ENCODE peak calls at places on chromosomes 5 and 9, in eight cellular contexts. V is cardiac muscle cell, Z is prostate gland, J is A549, F is type B pancreatic cell, A is stomach, U is HFF-Myc, L is osteocyte. G is an unnamed sample.

GRCh38 chr5:42970636-42971559 is 69.2 kb downstream of the ANXA2R start:
- DNase-seq in V (peak; percentile 45), Z (no peak), J (no peak), F (no peak), A (no peak), U (no peak), L (no peak), G (no peak)

GRCh38 chr5:172175263-172175719 is 12.7 kb downstream of the STK10 start:
- DNase-seq in V (no peak), Z (no peak), J (no peak), F (no peak), A (peak; percentile 63), U (no peak), L (no peak), G (no peak)

GRCh38 chr9:115590016-115590415 is 472.1 kb upstream of the TNC start:
- DNase-seq in V (peak; percentile 98), Z (no peak), J (peak; percentile 12), F (no peak), A (no peak), U (peak; percentile 66), L (no peak), G (no peak)

GRCh38 chr9:4106744-4107143 is 193.1 kb downstream of the GLIS3 start:
- DNase-seq in V (peak; percentile 66), Z (no peak), J (no peak), F (no peak), A (no peak), U (no peak), L (no peak), G (no peak)

GRCh38 chr5:124126504-124127240 is 614.7 kb downstream of the CSNK1G3 start:
- DNase-seq in V (no peak), Z (no peak), J (no peak), F (no peak), A (no peak), U (no peak), L (no peak), G (no peak)

GRCh38 chr9:23851024-23851629 is 25.1 kb upstream of the ELAVL2 start:
- DNase-seq in V (no peak), Z (no peak), J (peak; percentile 12), F (peak; percentile 76), A (no peak), U (no peak), L (no peak), G (peak; percentile 73)

GRCh38 chr9:126516936-126517750 is 96.6 kb upstream of the LMX1B start:
- DNase-seq in V (peak; percentile 86), Z (no peak), J (peak; percentile 61), F (no peak), A (no peak), U (peak; percentile 57), L (no peak), G (peak; percentile 74)

GRCh38 chr9:7209051-7209450 is 451.3 kb downstream of the KDM4C start:
- DNase-seq in V (no peak), Z (no peak), J (no peak), F (no peak), A (no peak), U (no peak), L (peak; percentile 30), G (no peak)

GRCh38 chr5:40428815-40429214 is 250.9 kb upstream of the PTGER4 start:
- DNase-seq in V (no peak), Z (no peak), J (no peak), F (no peak), A (no peak), U (no peak), L (no peak), G (no peak)

GRCh38 chr5:83375049-83375710 is 96.4 kb upstream of the VCAN start:
- DNase-seq in V (peak; percentile 72), Z (no peak), J (no peak), F (no peak), A (no peak), U (no peak), L (no peak), G (no peak)

GRCh38 chr5:139901251-139901575 is 105.6 kb downstream of the PSD2 start:
- DNase-seq in V (no peak), Z (no peak), J (no peak), F (no peak), A (no peak), U (no peak), L (no peak), G (no peak)

GRCh38 chr9:111794837-111795556 is at the start of gene SHOC1:
- DNase-seq in V (no peak), Z (no peak), J (no peak), F (no peak), A (no peak), U (no peak), L (no peak), G (no peak)

GRCh38 chr9:16100596-16101091 is 547.8 kb downstream of the CCDC171 start:
- DNase-seq in V (peak; percentile 95), Z (no peak), J (no peak), F (no peak), A (no peak), U (no peak), L (no peak), G (peak; percentile 32)

GRCh38 chr9:133127340-133127981 is 6.4 kb upstream of the RALGDS start:
- DNase-seq in V (no peak), Z (peak; percentile 62), J (no peak), F (no peak), A (peak; percentile 84), U (no peak), L (no peak), G (no peak)

GRCh38 chr9:127917603-127918002 is 762 bp upstream of the ST6GALNAC4 start:
- DNase-seq in V (no peak), Z (no peak), J (no peak), F (no peak), A (no peak), U (no peak), L (no peak), G (peak; percentile 33)

GRCh38 chr5:110194191-110194590 is 504.5 kb downstream of the MAN2A1 start:
- DNase-seq in V (no peak), Z (no peak), J (no peak), F (no peak), A (no peak), U (no peak), L (no peak), G (no peak)

GRCh38 chr5:134552301-134552700 is 26.8 kb downstream of the JADE2 start:
- DNase-seq in V (peak; percentile 99), Z (no peak), J (no peak), F (no peak), A (peak; percentile 93), U (no peak), L (no peak), G (no peak)

GRCh38 chr9:97301974-97302373 is 5.5 kb upstream of the CCDC180 start:
- DNase-seq in V (no peak), Z (no peak), J (no peak), F (no peak), A (no peak), U (no peak), L (no peak), G (no peak)

GRCh38 chr9:12424243-12424642 is 268.9 kb upstream of the TYRP1 start:
- DNase-seq in V (peak; percentile 7), Z (no peak), J (no peak), F (no peak), A (no peak), U (no peak), L (no peak), G (no peak)

GRCh38 chr9:12426198-12426864 is 266.9 kb upstream of the TYRP1 start:
- DNase-seq in V (peak; percentile 35), Z (no peak), J (no peak), F (no peak), A (no peak), U (no peak), L (no peak), G (no peak)
- TF ChIP-seq CTCF in V (peak; percentile 29), Z (no peak), J (no peak), F (peak; percentile 70), A (no peak), U (no peak), L (no peak), G (peak; percentile 37)

DNA sequence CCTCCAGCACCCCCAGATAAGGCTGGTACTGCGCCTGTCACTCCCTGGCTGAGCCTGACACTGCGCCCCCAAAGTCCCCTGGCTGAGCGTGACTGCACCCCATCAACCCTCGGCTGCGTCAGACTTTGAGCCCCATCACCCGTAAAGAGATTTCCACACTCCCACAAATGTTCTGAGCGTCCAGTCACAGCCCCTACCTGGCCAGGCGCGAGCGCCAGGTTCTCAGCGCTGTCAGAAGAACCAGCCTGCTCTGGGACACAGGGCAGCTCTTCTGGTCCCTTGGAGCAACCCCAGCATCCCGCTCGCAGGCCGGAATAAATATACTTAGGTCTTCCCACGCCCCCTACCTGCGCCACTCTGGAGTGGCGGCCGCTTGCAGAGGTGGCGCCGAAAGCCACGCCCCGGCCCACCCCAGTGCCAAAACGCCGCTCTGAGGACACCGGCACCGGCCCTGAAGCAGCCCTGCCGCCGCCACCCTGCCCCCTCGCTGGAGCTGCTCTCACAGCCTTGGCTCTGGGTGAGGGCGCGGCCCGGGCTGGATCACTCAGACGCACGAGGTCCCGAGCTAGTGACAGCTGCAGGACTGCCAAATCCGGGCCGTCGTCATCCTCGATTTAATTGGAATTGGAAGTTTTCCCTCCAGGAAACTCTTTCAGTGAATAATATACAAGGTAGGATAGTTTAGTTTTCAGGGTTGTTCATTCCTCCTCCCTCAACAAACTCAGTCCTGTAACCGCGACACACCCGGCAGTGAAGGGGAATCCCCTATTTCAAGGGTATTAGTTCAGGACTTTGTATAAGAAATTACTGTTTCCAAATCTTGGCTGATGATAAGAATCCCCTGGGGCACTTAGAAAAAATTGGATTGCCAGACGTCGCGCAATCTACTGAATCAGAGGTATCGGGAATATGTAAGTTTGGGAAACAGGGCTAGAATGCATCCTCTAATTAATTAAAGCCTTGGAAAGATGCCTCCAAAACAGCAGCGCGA is 1.2 kb upstream of the CEMIP2 start:
- DNase-seq in V (peak; percentile 43), Z (peak; percentile 92), J (peak; percentile 49), F (peak; percentile 67), A (peak; percentile 89), U (no peak), L (no peak), G (peak; percentile 67)
- TF ChIP-seq CTCF in V (no peak), Z (peak; percentile 70), J (peak; percentile 23), F (peak; percentile 51), A (no peak), U (no peak), L (no peak), G (no peak)

DNA sequence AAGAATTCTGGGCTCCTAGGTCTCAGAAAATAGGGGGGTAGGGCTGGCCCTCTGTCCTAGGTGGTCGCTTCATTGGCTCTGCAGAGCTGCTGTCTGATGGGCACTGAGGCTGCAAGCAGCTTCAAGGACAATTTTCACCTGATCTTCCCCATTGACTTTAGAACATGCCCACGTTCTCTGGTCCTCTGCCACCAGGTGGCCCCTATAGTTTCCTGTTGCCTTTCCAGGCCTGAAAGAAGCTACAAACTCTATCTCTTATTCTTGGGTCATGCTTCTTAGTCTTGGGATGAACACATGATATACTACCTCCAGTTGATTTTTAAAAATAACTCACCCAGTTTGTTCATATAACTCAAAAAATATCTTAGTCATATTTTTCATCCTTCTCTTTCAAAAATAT is 26.3 kb downstream of the SPZ1 start:
- DNase-seq in V (peak; percentile 9), Z (no peak), J (peak; percentile 28), F (no peak), A (no peak), U (no peak), L (no peak), G (no peak)
- TF ChIP-seq CTCF in V (peak; percentile 35), Z (peak; percentile 28), J (peak; percentile 44), F (peak; percentile 64), A (no peak), U (peak; percentile 44), L (peak; percentile 39), G (no peak)

DNA sequence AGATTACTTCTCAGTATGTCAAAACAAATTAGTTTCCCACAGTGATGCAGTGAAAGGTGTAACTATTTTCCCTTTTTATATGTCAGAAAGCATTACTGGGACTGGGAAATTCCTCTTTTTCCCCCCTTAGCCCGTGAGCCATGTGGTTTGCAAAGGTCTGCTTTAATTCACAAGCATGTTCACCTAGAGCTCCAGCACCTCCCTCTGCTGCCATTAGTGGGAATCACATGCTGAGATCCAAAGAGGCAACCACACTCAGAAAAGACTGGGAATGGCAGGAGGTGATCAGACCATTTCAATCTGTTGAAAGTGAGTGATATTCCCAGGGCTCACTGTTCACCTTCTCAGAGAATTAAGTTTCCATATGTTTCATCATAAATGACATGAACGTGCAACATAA is 703.7 kb upstream of the WWC1 start:
- DNase-seq in V (peak; percentile 50), Z (no peak), J (peak; percentile 40), F (no peak), A (no peak), U (peak; percentile 16), L (no peak), G (peak; percentile 59)
- TF ChIP-seq CTCF in V (peak; percentile 61), Z (peak; percentile 25), J (peak; percentile 33), F (peak; percentile 75), A (no peak), U (peak; percentile 61), L (peak; percentile 55), G (peak; percentile 67)

G was measured in glutamatergic neuron.